ENCODE peak calls at places on chromosomes 13 and 19, in eight cellular contexts. Z is A549; E is caudate nucleus; K is testis; N is stimulated activated CD4-positive, alpha-beta T cell treated with anti-CD3 and anti-CD28 coated beads, Interleukin-4, amount 100 ng/mL, for 1 hour; Q is ecto neural progenitor cell; D is NCI-H146; G is NCI-H524. U is an unnamed sample.

GRCh38 chr19:19405919-19406877 is 723 bp downstream of the GATAD2A start:
- DNase-seq in Z (no peak), E (no peak), K (peak; percentile 54), N (peak; percentile 66), Q (peak; percentile 86), D (peak; percentile 60), G (peak; percentile 45), U (peak; percentile 84)

GRCh38 chr19:45100797-45101196 is 7.8 kb downstream of the PPP1R37 start:
- DNase-seq in Z (no peak), E (no peak), K (no peak), N (no peak), Q (no peak), D (no peak), G (no peak), U (no peak)

GRCh38 chr19:12721656-12722565 is 1.8 kb downstream of the TNPO2 start:
- DNase-seq in Z (peak; percentile 31), E (no peak), K (peak; percentile 73), N (peak; percentile 58), Q (peak; percentile 88), D (peak; percentile 66), G (no peak), U (peak; percentile 80)

GRCh38 chr19:33740811-33741396 is 55.8 kb upstream of the KCTD15 start:
- DNase-seq in Z (peak; percentile 54), E (no peak), K (peak; percentile 52), N (no peak), Q (peak; percentile 78), D (no peak), G (no peak), U (no peak)

GRCh38 chr13:100392709-100393630 is 195.6 kb downstream of the GGACT start:
- DNase-seq in Z (peak; percentile 76), E (no peak), K (peak; percentile 59), N (peak; percentile 51), Q (no peak), D (peak; percentile 31), G (no peak), U (peak; percentile 83)

GRCh38 chr19:58429745-58430144 is 10.2 kb downstream of the ZNF132 start:
- DNase-seq in Z (no peak), E (no peak), K (no peak), N (no peak), Q (no peak), D (no peak), G (no peak), U (no peak)

GRCh38 chr19:29749450-29749849 is 34.4 kb upstream of the C19orf12 start:
- DNase-seq in Z (no peak), E (no peak), K (no peak), N (no peak), Q (no peak), D (no peak), G (no peak), U (no peak)

GRCh38 chr19:35119091-35119490 is 3.5 kb downstream of the FXYD3 start:
- DNase-seq in Z (no peak), E (no peak), K (no peak), N (no peak), Q (no peak), D (no peak), G (no peak), U (no peak)

GRCh38 chr19:56167064-56167578 is 8.7 kb upstream of the GALP start:
- DNase-seq in Z (no peak), E (no peak), K (no peak), N (no peak), Q (no peak), D (no peak), G (no peak), U (no peak)

GRCh38 chr19:47897857-47898256 is 11.7 kb upstream of the SULT2A1 start:
- DNase-seq in Z (no peak), E (no peak), K (no peak), N (no peak), Q (no peak), D (no peak), G (no peak), U (no peak)

GRCh38 chr13:83878691-83879410 is 3.4 kb downstream of the SLITRK1 start:
- DNase-seq in Z (no peak), E (no peak), K (no peak), N (no peak), Q (peak; percentile 82), D (no peak), G (no peak), U (no peak)

GRCh38 chr19:6018786-6019185 is 40.8 kb upstream of the RANBP3 start:
- DNase-seq in Z (peak; percentile 8), E (no peak), K (no peak), N (peak; percentile 9), Q (peak; percentile 64), D (no peak), G (no peak), U (peak; percentile 58)

GRCh38 chr13:97134364-97135095 is 87.6 kb upstream of the MBNL2 start:
- DNase-seq in Z (no peak), E (no peak), K (no peak), N (no peak), Q (no peak), D (no peak), G (no peak), U (no peak)

GRCh38 chr13:29480893-29481525 is 114.5 kb downstream of the SLC7A1 start:
- DNase-seq in Z (no peak), E (no peak), K (no peak), N (no peak), Q (no peak), D (no peak), G (no peak), U (no peak)

GRCh38 chr13:50898338-50898737 is 11.3 kb upstream of the RNASEH2B start:
- DNase-seq in Z (no peak), E (no peak), K (no peak), N (no peak), Q (no peak), D (no peak), G (no peak), U (no peak)

U was measured in activated effector memory CD4-positive, alpha-beta T cell treated with anti-CD3 and anti-CD28 coated beads, Interleukin-2, amount 50 U/mL, for 16 hours.